ENCODE peak calls at places on chromosome 6, in ten cellular contexts. B, F, L, V, T, Y, G, X, O and R are unnamed samples.

GRCh38 chr6:151475653-151476523 is 17.9 kb upstream of the CCDC170 start:
- DNase-seq in B (peak; percentile 59), F (peak; percentile 38), L (no peak), V (no peak), T (no peak), Y (peak; percentile 68), G (peak; percentile 36), X (no peak), O (peak; percentile 25), R (peak; percentile 87)

GRCh38 chr6:727796-728195 is 34.9 kb upstream of the EXOC2 start:
- DNase-seq in B (no peak), F (no peak), L (no peak), V (no peak), T (no peak), Y (no peak), G (no peak), X (no peak), O (no peak), R (no peak)

GRCh38 chr6:17600527-17601388 is 656 bp downstream of the FAM8A1 start:
- DNase-seq in B (peak; percentile 12), F (peak; percentile 47), L (peak; percentile 55), V (peak; percentile 43), T (no peak), Y (peak; percentile 72), G (peak; percentile 6), X (peak; percentile 73), O (peak; percentile 76), R (peak; percentile 46)

GRCh38 chr6:134936476-134936875 is 13.4 kb downstream of the ALDH8A1 start:
- DNase-seq in B (no peak), F (no peak), L (no peak), V (no peak), T (no peak), Y (no peak), G (no peak), X (no peak), O (no peak), R (no peak)

GRCh38 chr6:39225946-39226437 is 3.3 kb downstream of the KCNK5 start:
- DNase-seq in B (no peak), F (no peak), L (no peak), V (no peak), T (no peak), Y (no peak), G (no peak), X (peak; percentile 74), O (no peak), R (no peak)

GRCh38 chr6:96436398-96436797 is 85.2 kb upstream of the UFL1 start:
- DNase-seq in B (no peak), F (no peak), L (no peak), V (no peak), T (no peak), Y (no peak), G (no peak), X (no peak), O (no peak), R (no peak)

GRCh38 chr6:31882344-31882743 is 3.5 kb upstream of the SLC44A4 start:
- DNase-seq in B (peak; percentile 59), F (no peak), L (no peak), V (no peak), T (no peak), Y (no peak), G (no peak), X (no peak), O (peak; percentile 13), R (no peak)

GRCh38 chr6:93418448-93419303 is 683 bp downstream of the EPHA7 start:
- DNase-seq in B (no peak), F (no peak), L (peak; percentile 39), V (peak; percentile 36), T (no peak), Y (no peak), G (peak; percentile 18), X (no peak), O (peak; percentile 22), R (peak; percentile 60)

GRCh38 chr6:115539531-115539930 is 521.2 kb downstream of the FRK start:
- DNase-seq in B (no peak), F (no peak), L (no peak), V (no peak), T (no peak), Y (no peak), G (no peak), X (no peak), O (no peak), R (no peak)

GRCh38 chr6:117397536-117398227 is 28.1 kb downstream of the ROS1 start:
- DNase-seq in B (no peak), F (no peak), L (no peak), V (no peak), T (no peak), Y (no peak), G (no peak), X (no peak), O (no peak), R (no peak)

GRCh38 chr6:143232849-143233248 is 172.2 kb downstream of the AIG1 start:
- DNase-seq in B (peak; percentile 23), F (peak; percentile 30), L (no peak), V (no peak), T (no peak), Y (peak; percentile 20), G (peak; percentile 19), X (no peak), O (peak; percentile 25), R (peak; percentile 45)
- H3K27ac ChIP-seq in B (no peak overlapping the region), F (no peak overlapping the region), L (no peak overlapping the region), V (no peak overlapping the region), T (no peak overlapping the region), Y (no peak overlapping the region), G (no peak overlapping the region), X (no peak overlapping the region), O (no peak overlapping the region), R (no peak overlapping the region)

DNA sequence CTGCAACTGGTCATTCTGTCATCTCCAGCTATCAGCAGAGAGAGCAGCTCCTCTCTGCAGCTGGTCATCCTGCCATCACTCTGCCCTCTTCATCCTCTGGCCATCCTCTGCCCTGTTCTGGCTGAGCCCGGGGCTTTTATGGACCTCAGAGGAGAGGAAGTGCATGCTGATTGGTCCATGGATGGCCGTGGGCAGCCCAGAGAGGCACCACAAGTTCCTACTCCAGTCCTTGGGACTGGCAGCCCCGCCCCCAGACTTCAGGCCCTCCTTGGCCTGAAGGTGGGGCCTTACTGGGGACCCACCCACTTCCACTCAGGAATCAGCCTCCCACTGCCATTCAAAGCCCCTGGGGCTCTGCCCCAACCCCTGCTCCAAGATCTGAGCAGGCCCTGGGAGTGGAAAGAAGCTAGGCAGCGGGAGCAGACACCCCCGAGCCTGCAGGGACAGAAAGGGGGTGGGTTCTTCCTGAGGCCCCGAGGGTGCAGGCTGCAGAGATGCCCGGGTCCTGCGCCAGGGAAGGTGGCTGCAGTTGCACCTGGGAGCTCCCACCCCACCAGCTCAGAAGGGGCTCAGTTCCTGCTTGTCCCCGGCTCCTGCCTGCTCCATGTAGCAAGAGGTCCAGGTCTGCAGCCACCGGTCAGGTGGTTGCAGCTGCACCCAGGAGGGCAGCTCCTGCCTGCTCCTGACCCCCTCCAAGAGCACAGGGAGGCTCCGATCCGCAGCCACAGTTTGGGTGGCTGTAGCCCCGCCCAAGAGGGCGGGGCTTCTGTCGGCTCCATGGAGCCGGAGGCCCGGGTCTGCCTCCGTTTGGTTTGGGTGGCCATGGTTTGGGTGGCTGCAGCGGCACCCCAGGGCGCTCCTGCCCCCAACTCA is 34.1 kb upstream of the HMGA1 start:
- DNase-seq in B (no peak), F (no peak), L (no peak), V (no peak), T (no peak), Y (no peak), G (no peak), X (no peak), O (no peak), R (no peak)
- H3K4me3 ChIP-seq in B (no peak overlapping the region), F (no peak overlapping the region), L (no peak overlapping the region), V (no peak overlapping the region), T (no peak overlapping the region), Y (no peak overlapping the region), G (no peak overlapping the region), X (no peak overlapping the region), O (no peak overlapping the region), R (peak overlapping the region; percentile 13)

GRCh38 chr6:110949679-110950285 is 8.7 kb upstream of the GTF3C6 start:
- DNase-seq in B (peak; percentile 54), F (no peak), L (no peak), V (no peak), T (no peak), Y (peak; percentile 57), G (no peak), X (no peak), O (no peak), R (no peak)

GRCh38 chr6:110951008-110951407 is 7.5 kb upstream of the GTF3C6 start:
- DNase-seq in B (no peak), F (no peak), L (no peak), V (no peak), T (no peak), Y (no peak), G (no peak), X (no peak), O (no peak), R (no peak)

GRCh38 chr6:110953633-110954303 is 4.7 kb upstream of the GTF3C6 start:
- DNase-seq in B (no peak), F (no peak), L (no peak), V (no peak), T (no peak), Y (no peak), G (no peak), X (no peak), O (no peak), R (no peak)

GRCh38 chr6:110950443-110950842 is 8.1 kb upstream of the GTF3C6 start:
- DNase-seq in B (no peak), F (no peak), L (no peak), V (no peak), T (no peak), Y (no peak), G (no peak), X (no peak), O (no peak), R (no peak)

GRCh38 chr6:110951986-110952794 is 6.3 kb upstream of the GTF3C6 start:
- DNase-seq in B (peak; percentile 47), F (no peak), L (no peak), V (no peak), T (no peak), Y (no peak), G (peak; percentile 58), X (no peak), O (no peak), R (no peak)
- H3K27ac ChIP-seq in B (no peak overlapping the region), F (no peak overlapping the region), L (no peak overlapping the region), V (no peak overlapping the region), T (no peak overlapping the region), Y (no peak overlapping the region), G (peak overlapping the region; percentile 47), X (no peak overlapping the region), O (no peak overlapping the region), R (peak overlapping the region; percentile 63)

GRCh38 chr6:77368660-77369313 is 94.5 kb downstream of the HTR1B start:
- DNase-seq in B (peak; percentile 38), F (peak; percentile 26), L (peak; percentile 42), V (no peak), T (no peak), Y (no peak), G (no peak), X (no peak), O (peak; percentile 41), R (peak; percentile 73)

GRCh38 chr6:77362055-77362454 is 101.2 kb downstream of the HTR1B start:
- DNase-seq in B (no peak), F (no peak), L (no peak), V (no peak), T (no peak), Y (no peak), G (no peak), X (no peak), O (no peak), R (no peak)

GRCh38 chr6:77361018-77361417 is 102.3 kb downstream of the HTR1B start:
- DNase-seq in B (no peak), F (no peak), L (no peak), V (no peak), T (no peak), Y (no peak), G (no peak), X (no peak), O (no peak), R (no peak)

GRCh38 chr6:77366798-77367197 is 96.5 kb downstream of the HTR1B start:
- DNase-seq in B (no peak), F (no peak), L (no peak), V (no peak), T (no peak), Y (no peak), G (no peak), X (no peak), O (no peak), R (no peak)
- H3K4me3 ChIP-seq in B (no peak overlapping the region), F (no peak overlapping the region), L (no peak overlapping the region), V (no peak overlapping the region), T (no peak overlapping the region), Y (no peak overlapping the region), G (no peak overlapping the region), X (no peak overlapping the region), O (no peak overlapping the region), R (no peak overlapping the region)